ENCODE peak calls at places on chromosomes 12 and 14, in four cellular contexts. A is Panc1, Y is dorsolateral prefrontal cortex, X is thoracic aorta. V is an unnamed sample.

GRCh38 chr14:72880820-72881219 is 13.1 kb downstream of the DPF3 start:
- DNase-seq in A (no peak), Y (no peak), X (no peak), V (no peak)

GRCh38 chr12:94872671-94873367 is 130.7 kb downstream of the NDUFA12 start:
- DNase-seq in A (no peak), Y (no peak), X (no peak), V (peak)

GRCh38 chr14:28577711-28578131 is 188.9 kb upstream of the FOXG1 start:
- DNase-seq in A (no peak), Y (no peak), X (no peak), V (no peak)

GRCh38 chr14:100058777-100059432 is 6.3 kb upstream of the EVL start:
- DNase-seq in A (no peak), Y (no peak), X (no peak), V (no peak)

GRCh38 chr14:58501214-58501816 is 73.8 kb downstream of the KIAA0586 start:
- DNase-seq in A (peak), Y (peak), X (no peak), V (peak)

GRCh38 chr12:7079826-7080125 is 12.5 kb downstream of the C1R start:
- DNase-seq in A (no peak), Y (no peak), X (no peak), V (no peak)

GRCh38 chr14:65277580-65278270 is 134.8 kb upstream of the FUT8 start:
- DNase-seq in A (no peak), Y (no peak), X (no peak), V (no peak)

GRCh38 chr14:64763801-64764511 is 59.7 kb downstream of the PLEKHG3 start:
- DNase-seq in A (no peak), Y (peak), X (no peak), V (no peak)

GRCh38 chr12:75360920-75361319 is 26.4 kb downstream of the GLIPR1L1 start:
- DNase-seq in A (no peak), Y (no peak), X (no peak), V (no peak)

GRCh38 chr12:79296871-79297270 is 393.9 kb downstream of the PAWR start:
- DNase-seq in A (no peak), Y (no peak), X (no peak), V (no peak)

GRCh38 chr14:92792885-92793284 is 1.2 kb upstream of the GOLGA5 start:
- DNase-seq in A (no peak), Y (no peak), X (no peak), V (no peak)

GRCh38 chr14:25050494-25051170 is 685 bp upstream of the STXBP6 start:
- DNase-seq in A (no peak), Y (no peak), X (no peak), V (no peak)

GRCh38 chr12:63276537-63277365 is 125.8 kb upstream of the AVPR1A start:
- DNase-seq in A (no peak), Y (no peak), X (no peak), V (peak)

GRCh38 chr14:67240168-67240932 is 885 bp upstream of the PALS1 start:
- DNase-seq in A (no peak), Y (peak), X (no peak), V (peak)

GRCh38 chr14:53888535-53889386 is 67.9 kb downstream of the BMP4 start:
- DNase-seq in A (no peak), Y (no peak), X (no peak), V (no peak)

GRCh38 chr14:50846171-50846880 is 15.4 kb upstream of the NIN start:
- DNase-seq in A (no peak), Y (no peak), X (no peak), V (no peak)

GRCh38 chr14:39492267-39492666 is 60.0 kb upstream of the FBXO33 start:
- DNase-seq in A (no peak), Y (no peak), X (no peak), V (no peak)

GRCh38 chr12:17333287-17333686 is 727.3 kb upstream of the LMO3 start:
- DNase-seq in A (no peak), Y (no peak), X (no peak), V (no peak)

GRCh38 chr14:27427796-27428195 is 830.0 kb upstream of the NOVA1 start:
- DNase-seq in A (no peak), Y (no peak), X (no peak), V (no peak)

GRCh38 chr14:50835280-50835679 is 4.3 kb upstream of the NIN start:
- DNase-seq in A (no peak), Y (no peak), X (no peak), V (no peak)

GRCh38 chr12:110253176-110253575 is 27.9 kb upstream of the ATP2A2 start:
- DNase-seq in A (no peak), Y (peak), X (no peak), V (no peak)

GRCh38 chr14:77613207-77613606 is 3.2 kb downstream of the SPTLC2 start:
- DNase-seq in A (no peak), Y (no peak), X (no peak), V (no peak)

GRCh38 chr12:96233168-96233567 is 39.0 kb downstream of the ELK3 start:
- DNase-seq in A (no peak), Y (no peak), X (no peak), V (no peak)

GRCh38 chr12:92472198-92472597 is 230.6 kb upstream of the PLEKHG7 start:
- DNase-seq in A (no peak), Y (no peak), X (no peak), V (no peak)

GRCh38 chr12:39852346-39852745 is 232.7 kb upstream of the ABCD2 start:
- DNase-seq in A (no peak), Y (no peak), X (no peak), V (no peak)

GRCh38 chr12:58914457-58914856 is 5.8 kb downstream of the LRIG3 start:
- DNase-seq in A (no peak), Y (no peak), X (no peak), V (no peak)

V was measured in endothelial cell.